ENCODE peak calls at places on chromosomes 3 and 15, in ten cellular contexts. X is GM10248; U is head of caudate nucleus; Y is activated naive CD8-positive, alpha-beta T cell treated with anti-CD3 and anti-CD28 coated beads, Interleukin-2, amount 10 ng/mL, durations not matched to agents 7 days and 5 days; J is stimulated activated naive CD8-positive, alpha-beta T cell treated with anti-CD3 and anti-CD28 coated beads, Interleukin-15, Interleukin-2, amounts not matched to agents 100 U/mL and 50 U/mL, for 24 hours; P is osteocyte; C is AG10803; T is activated CD4-positive, alpha-beta T cell treated with anti-CD3 and anti-CD28 coated beads, Interleukin-2, amount 10 ng/mL, durations not matched to agents 7 days and 5 days; V is GM04503; L is NCI-H1417 treated with DMSO at 0.1 percent for 48 hours. Z is an unnamed sample.
A peak's percentile ranks its signal among the peaks of the same experiment; 100 is the strongest.

GRCh38 chr3:190826018-190826417 is 36.5 kb downstream of the GMNC start:
- DNase-seq in X (no peak), U (no peak), Y (no peak), J (no peak), P (no peak), C (peak; percentile 12), T (no peak), V (no peak), L (no peak), Z (no peak)

GRCh38 chr15:85752591-85752990 is 42.1 kb downstream of the KLHL25 start:
- DNase-seq in X (no peak), U (no peak), Y (peak; percentile 17), J (no peak), P (no peak), C (no peak), T (no peak), V (no peak), L (no peak), Z (peak; percentile 28)

GRCh38 chr15:41798607-41799487 is 24.6 kb downstream of the MAPKBP1 start:
- DNase-seq in X (no peak), U (no peak), Y (no peak), J (peak; percentile 13), P (no peak), C (peak; percentile 24), T (no peak), V (no peak), L (no peak), Z (no peak)

GRCh38 chr3:105715372-105715771 is 153.4 kb downstream of the CBLB start:
- DNase-seq in X (no peak), U (no peak), Y (no peak), J (no peak), P (no peak), C (peak; percentile 74), T (no peak), V (peak; percentile 19), L (no peak), Z (no peak)

GRCh38 chr3:179486806-179487205 is 35.5 kb upstream of the GNB4 start:
- DNase-seq in X (no peak), U (no peak), Y (no peak), J (no peak), P (no peak), C (no peak), T (no peak), V (no peak), L (no peak), Z (no peak)

GRCh38 chr15:29322407-29322806 is 52.8 kb upstream of the NSMCE3 start:
- DNase-seq in X (no peak), U (no peak), Y (no peak), J (no peak), P (no peak), C (no peak), T (no peak), V (no peak), L (peak; percentile 40), Z (no peak)

GRCh38 chr3:177813322-177813721 is 616.0 kb upstream of the TBL1XR1 start:
- DNase-seq in X (no peak), U (no peak), Y (no peak), J (no peak), P (no peak), C (no peak), T (no peak), V (no peak), L (no peak), Z (peak; percentile 6)

GRCh38 chr3:57079221-57079831 is 18.9 kb downstream of the SPATA12 start:
- DNase-seq in X (peak; percentile 70), U (no peak), Y (no peak), J (peak; percentile 26), P (no peak), C (peak; percentile 18), T (no peak), V (no peak), L (no peak), Z (peak; percentile 7)